ENCODE peak calls at places on chromosomes 4 and X, in nine cellular contexts. C is smooth muscle cell of the brain vasculature; F is activated CD4-positive, alpha-beta T cell treated with anti-CD3 and anti-CD28 coated beads for 24 hours; Y is AG08395; U is lung microvascular endothelial cell; A is hepatic stellate cell; P is stimulated activated CD4-positive, alpha-beta T cell treated with anti-CD3 and anti-CD28 coated beads, Interleukin-2, amount 100 ng/mL, for 24 hours; E is anterior cingulate cortex; N is DMS 273 treated with DMSO at 0.1 percent for 48 hours. J is an unnamed sample.
A peak's percentile ranks its signal among the peaks of the same experiment; 100 is the strongest.

GRCh38 chr4:7387925-7388324 is 46.8 kb downstream of the PSAPL1 start:
- DNase-seq in C (no peak), F (no peak), Y (no peak), U (no peak), A (no peak), P (no peak), E (no peak), N (no peak), J (no peak)

GRCh38 chr4:25088342-25088952 is 57.7 kb upstream of the LGI2 start:
- DNase-seq in C (no peak), F (no peak), Y (peak; percentile 34), U (no peak), A (peak; percentile 62), P (peak; percentile 7), E (peak; percentile 35), N (no peak), J (peak; percentile 50)

GRCh38 chr4:186829097-186829496 is 105.4 kb upstream of the FAT1 start:
- DNase-seq in C (no peak), F (no peak), Y (no peak), U (no peak), A (no peak), P (no peak), E (no peak), N (no peak), J (no peak)

GRCh38 chr4:98745372-98745771 is 87.0 kb upstream of the TSPAN5 start:
- DNase-seq in C (no peak), F (no peak), Y (no peak), U (peak; percentile 54), A (no peak), P (peak; percentile 9), E (no peak), N (peak; percentile 44), J (peak; percentile 1)

GRCh38 chr4:89528525-89529133 is 221.0 kb upstream of the GPRIN3 start:
- DNase-seq in C (no peak), F (no peak), Y (no peak), U (no peak), A (no peak), P (no peak), E (no peak), N (no peak), J (no peak)

GRCh38 chr4:13081830-13082229 is 402.3 kb downstream of the RAB28 start:
- DNase-seq in C (no peak), F (no peak), Y (no peak), U (no peak), A (no peak), P (no peak), E (no peak), N (no peak), J (no peak)

GRCh38 chr4:61890321-61890720 is 690.2 kb downstream of the ADGRL3 start:
- DNase-seq in C (no peak), F (no peak), Y (no peak), U (no peak), A (no peak), P (no peak), E (no peak), N (no peak), J (no peak)

GRCh38 chrX:17527932-17528331 is 152.9 kb downstream of the NHS start:
- DNase-seq in C (no peak), F (no peak), Y (no peak), U (no peak), A (no peak), P (no peak), E (no peak), N (no peak), J (no peak)

GRCh38 chr4:6200011-6200921 is at the start of gene JAKMIP1:
- DNase-seq in C (no peak), F (peak; percentile 79), Y (peak; percentile 72), U (peak; percentile 84), A (peak; percentile 63), P (peak; percentile 87), E (peak; percentile 72), N (no peak), J (peak; percentile 19)

GRCh38 chr4:98448923-98449322 is 187.7 kb downstream of the RAP1GDS1 start:
- DNase-seq in C (no peak), F (no peak), Y (no peak), U (no peak), A (no peak), P (peak; percentile 14), E (no peak), N (peak; percentile 17), J (no peak)

GRCh38 chr4:8079031-8079885 is 79.4 kb downstream of the ABLIM2 start:
- DNase-seq in C (no peak), F (no peak), Y (no peak), U (peak; percentile 66), A (no peak), P (no peak), E (no peak), N (peak; percentile 3), J (no peak)

GRCh38 chr4:1336079-1336478 is 10.9 kb upstream of the UVSSA start:
- DNase-seq in C (no peak), F (no peak), Y (no peak), U (no peak), A (no peak), P (no peak), E (no peak), N (no peak), J (no peak)

GRCh38 chr4:48360966-48361470 is 19.7 kb downstream of the SLAIN2 start:
- DNase-seq in C (no peak), F (no peak), Y (no peak), U (no peak), A (no peak), P (no peak), E (no peak), N (no peak), J (no peak)

GRCh38 chr4:47122592-47123291 is 91.4 kb downstream of the GABRB1 start:
- DNase-seq in C (peak; percentile 69), F (peak; percentile 2), Y (peak; percentile 12), U (peak; percentile 70), A (peak; percentile 43), P (peak; percentile 39), E (no peak), N (peak; percentile 67), J (peak; percentile 61)

GRCh38 chr4:102815981-102816380 is 11.4 kb downstream of the UBE2D3 start:
- DNase-seq in C (no peak), F (no peak), Y (peak; percentile 87), U (no peak), A (peak; percentile 65), P (no peak), E (no peak), N (no peak), J (no peak)

GRCh38 chr4:151801547-151802516 is 41.0 kb upstream of the GATB start:
- DNase-seq in C (peak; percentile 40), F (peak; percentile 52), Y (no peak), U (peak; percentile 52), A (peak; percentile 25), P (peak; percentile 75), E (no peak), N (no peak), J (peak; percentile 53)

GRCh38 chr4:112557676-112558411 is 41.9 kb upstream of the NEUROG2 start:
- DNase-seq in C (no peak), F (no peak), Y (no peak), U (no peak), A (no peak), P (no peak), E (no peak), N (no peak), J (no peak)

GRCh38 chr4:148515248-148515647 is 73.0 kb upstream of the NR3C2 start:
- DNase-seq in C (no peak), F (no peak), Y (no peak), U (peak; percentile 88), A (peak; percentile 15), P (no peak), E (no peak), N (no peak), J (no peak)

GRCh38 chr4:159508917-159509500 is 406.1 kb downstream of the RAPGEF2 start:
- DNase-seq in C (no peak), F (no peak), Y (no peak), U (no peak), A (no peak), P (no peak), E (no peak), N (no peak), J (no peak)

GRCh38 chrX:153999359-154000037 is 20.2 kb downstream of the IRAK1 start:
- DNase-seq in C (no peak), F (no peak), Y (no peak), U (no peak), A (no peak), P (no peak), E (no peak), N (no peak), J (no peak)

GRCh38 chr4:176949022-176949421 is 156.3 kb upstream of the VEGFC start:
- DNase-seq in C (no peak), F (no peak), Y (peak; percentile 34), U (no peak), A (no peak), P (no peak), E (no peak), N (no peak), J (no peak)

GRCh38 chr4:147108409-147108808 is 162.7 kb upstream of the TTC29 start:
- DNase-seq in C (no peak), F (no peak), Y (peak; percentile 53), U (no peak), A (no peak), P (no peak), E (no peak), N (no peak), J (no peak)

GRCh38 chr4:25223770-25224375 is 10.0 kb upstream of the PI4K2B start:
- DNase-seq in C (no peak), F (no peak), Y (no peak), U (peak; percentile 53), A (no peak), P (no peak), E (no peak), N (no peak), J (peak; percentile 26)

GRCh38 chr4:183834252-183834651 is 70.9 kb upstream of the STOX2 start:
- DNase-seq in C (no peak), F (no peak), Y (no peak), U (no peak), A (no peak), P (no peak), E (no peak), N (no peak), J (no peak)

GRCh38 chrX:150897371-150898319 is 823 bp downstream of the CD99L2 start:
- DNase-seq in C (no peak), F (peak; percentile 33), Y (no peak), U (peak; percentile 88), A (peak; percentile 8), P (peak; percentile 61), E (no peak), N (no peak), J (peak; percentile 57)

GRCh38 chr4:66294626-66295025 is 624.3 kb upstream of the EPHA5 start:
- DNase-seq in C (no peak), F (no peak), Y (no peak), U (no peak), A (no peak), P (no peak), E (no peak), N (no peak), J (no peak)

GRCh38 chrX:39764441-39764914 is 333.3 kb downstream of the BCOR start:
- DNase-seq in C (no peak), F (no peak), Y (no peak), U (no peak), A (no peak), P (no peak), E (no peak), N (no peak), J (peak; percentile 60)

GRCh38 chrX:103330601-103331397 is 760 bp downstream of the TCEAL7 start:
- DNase-seq in C (no peak), F (no peak), Y (no peak), U (no peak), A (no peak), P (no peak), E (peak; percentile 3), N (no peak), J (no peak)

GRCh38 chrX:116272328-116272727 is 101.8 kb downstream of the AGTR2 start:
- DNase-seq in C (peak; percentile 35), F (no peak), Y (peak; percentile 62), U (no peak), A (peak; percentile 2), P (no peak), E (no peak), N (no peak), J (no peak)

GRCh38 chr4:75845992-75846391 is 56.3 kb downstream of the PPEF2 start:
- DNase-seq in C (no peak), F (no peak), Y (no peak), U (no peak), A (no peak), P (no peak), E (no peak), N (no peak), J (no peak)

GRCh38 chr4:88985088-88985779 is 71.8 kb downstream of the FAM13A start:
- DNase-seq in C (no peak), F (no peak), Y (peak; percentile 16), U (no peak), A (peak; percentile 17), P (no peak), E (no peak), N (no peak), J (no peak)